ENCODE peak calls at places on chromosomes 16 and 17, in ten cellular contexts. T, F, B, J, Z, N, I, L, P and G are unnamed samples.

GRCh38 chr17:33121272-33121671 is 129.6 kb downstream of the SPACA3 start:
- DNase-seq in N (no peak), B (no peak), P (no peak), T (no peak), J (no peak), F (no peak), L (no peak), I (no peak), Z (no peak), G (no peak)

GRCh38 chr16:50425648-50426047 is 56.9 kb upstream of the BRD7 start:
- DNase-seq in P (no peak), B (no peak), I (no peak), L (no peak), N (no peak), J (no peak), T (no peak), F (no peak), Z (no peak), G (no peak)

GRCh38 chr16:57616241-57616640 is 12.2 kb upstream of the ADGRG1 start:
- DNase-seq in Z (no peak), B (no peak), I (no peak), P (no peak), T (no peak), N (no peak), L (no peak), J (no peak), F (no peak), G (peak)

GRCh38 chr16:84785843-84786538 is 33.8 kb upstream of the CRISPLD2 start:
- DNase-seq in T (peak), P (no peak), F (no peak), N (no peak), Z (peak), L (peak), B (no peak), I (no peak), J (peak), G (no peak)

GRCh38 chr17:55420067-55420775 is 1.4 kb downstream of the MMD start:
- DNase-seq in N (no peak), Z (no peak), F (no peak), T (no peak), P (no peak), B (no peak), J (no peak), I (no peak), L (no peak), G (no peak)

GRCh38 chr17:64146418-64147109 is 16.6 kb upstream of the ERN1 start:
- DNase-seq in P (peak), T (peak), J (peak), Z (peak), I (peak), F (peak), L (peak), B (no peak), N (peak), G (peak)

GRCh38 chr16:57262841-57263584 is 18.0 kb downstream of the ARL2BP start:
- DNase-seq in P (no peak), N (no peak), T (no peak), B (no peak), I (peak), J (no peak), L (no peak), Z (no peak), F (no peak), G (no peak)

GRCh38 chr17:78652024-78652423 is 74.8 kb upstream of the DNAH17 start:
- DNase-seq in B (no peak), I (no peak), N (no peak), J (no peak), T (no peak), L (no peak), F (no peak), P (no peak), Z (no peak), G (no peak)

GRCh38 chr16:54447606-54448440 is 161.2 kb upstream of the IRX3 start:
- DNase-seq in F (peak), Z (peak), N (no peak), B (peak), L (peak), T (no peak), J (peak), P (no peak), I (no peak), G (no peak)

GRCh38 chr16:11106726-11107125 is 149.3 kb downstream of the SOCS1 start:
- DNase-seq in L (no peak), J (no peak), B (no peak), F (no peak), N (no peak), T (no peak), P (no peak), Z (no peak), I (no peak), G (no peak)

GRCh38 chr16:85446846-85447656 is 166.1 kb upstream of the GSE1 start:
- DNase-seq in N (no peak), J (no peak), I (no peak), Z (no peak), T (no peak), P (no peak), L (no peak), B (no peak), F (no peak), G (no peak)

GRCh38 chr16:56848955-56849689 is 15.9 kb upstream of the SLC12A3 start:
- DNase-seq in F (peak), Z (no peak), I (no peak), P (no peak), B (no peak), N (no peak), L (no peak), T (no peak), J (peak), G (no peak)

GRCh38 chr17:37742762-37743611 is 1.9 kb downstream of the HNF1B start:
- DNase-seq in I (no peak), B (no peak), N (no peak), J (no peak), T (no peak), F (peak), Z (peak), L (no peak), P (no peak), G (no peak)

GRCh38 chr16:48105976-48106375 is 49.8 kb downstream of the ABCC12 start:
- DNase-seq in F (no peak), I (no peak), L (no peak), B (no peak), Z (no peak), P (no peak), J (no peak), T (no peak), N (no peak), G (no peak)

GRCh38 chr16:51144203-51144602 is 6.9 kb downstream of the SALL1 start:
- DNase-seq in B (no peak), P (no peak), N (no peak), T (no peak), Z (no peak), L (no peak), I (no peak), F (no peak), J (no peak), G (no peak)

GRCh38 chr17:47802341-47803022 is 19.1 kb downstream of the OSBPL7 start:
- DNase-seq in B (peak), Z (peak), J (peak), F (peak), I (peak), P (no peak), N (no peak), L (no peak), T (no peak), G (no peak)

GRCh38 chr17:77373298-77374169 is 232.8 kb downstream of the SEC14L1 start:
- DNase-seq in N (no peak), P (no peak), Z (peak), I (no peak), J (no peak), B (no peak), F (no peak), L (peak), T (peak), G (no peak)

GRCh38 chr16:48001306-48001885 is 154.4 kb downstream of the ABCC12 start:
- DNase-seq in B (no peak), J (no peak), I (no peak), L (no peak), T (no peak), N (no peak), P (no peak), F (no peak), Z (no peak), G (no peak)

GRCh38 chr16:24499193-24499814 is 40.1 kb upstream of the RBBP6 start:
- DNase-seq in T (no peak), Z (peak), L (no peak), B (no peak), P (no peak), N (no peak), I (peak), F (peak), J (peak), G (no peak)

GRCh38 chr17:46984341-46984740 is 5.3 kb upstream of the RPRML start:
- DNase-seq in J (no peak), F (no peak), I (no peak), L (no peak), B (no peak), T (no peak), Z (no peak), N (no peak), P (no peak), G (no peak)

GRCh38 chr17:2700031-2700490 is 11.5 kb downstream of the CLUH start:
- DNase-seq in F (no peak), J (no peak), Z (no peak), P (no peak), T (no peak), N (no peak), B (no peak), L (no peak), I (no peak), G (no peak)

GRCh38 chr16:81473561-81473960 is 29.0 kb downstream of the CMIP start:
- DNase-seq in T (no peak), Z (no peak), J (no peak), B (no peak), N (no peak), I (no peak), P (no peak), F (no peak), L (peak), G (no peak)

GRCh38 chr17:63790057-63790456 is 16.1 kb downstream of the DDX42 start:
- DNase-seq in J (no peak), T (no peak), F (no peak), N (no peak), Z (no peak), L (no peak), P (no peak), B (no peak), I (no peak), G (no peak)

GRCh38 chr17:79732804-79733691 is 2.3 kb downstream of the ENPP7 start:
- DNase-seq in T (peak), J (no peak), B (no peak), L (no peak), P (no peak), N (no peak), I (peak), Z (no peak), F (no peak), G (no peak)

GRCh38 chr17:64611374-64611773 is 50.7 kb downstream of the SMURF2 start:
- DNase-seq in B (no peak), P (no peak), Z (no peak), I (no peak), L (no peak), N (no peak), J (no peak), F (no peak), T (no peak), G (no peak)

GRCh38 chr16:67198238-67198734 is 645 bp upstream of the ELMO3 start:
- DNase-seq in L (peak), I (peak), P (no peak), B (no peak), Z (no peak), F (peak), J (peak), T (peak), N (no peak), G (no peak)

GRCh38 chr16:23071202-23072083 is 77.8 kb downstream of the USP31 start:
- DNase-seq in T (no peak), L (no peak), I (no peak), P (no peak), Z (no peak), F (no peak), J (peak), B (no peak), N (no peak), G (peak)

GRCh38 chr17:28532063-28532960 is 20.1 kb downstream of the UNC119 start:
- DNase-seq in Z (no peak), L (no peak), P (no peak), N (no peak), F (no peak), B (no peak), T (no peak), J (no peak), I (no peak), G (no peak)

GRCh38 chr17:64008830-64009229 is 10.7 kb downstream of the PRR29 start:
- DNase-seq in I (no peak), J (no peak), N (no peak), Z (no peak), L (no peak), B (no peak), P (no peak), T (no peak), F (no peak), G (no peak)

GRCh38 chr17:75869282-75870141 is 8.9 kb downstream of the TRIM47 start:
- DNase-seq in L (peak), F (no peak), Z (no peak), J (no peak), P (no peak), B (no peak), I (peak), N (peak), T (no peak), G (no peak)

GRCh38 chr17:72794152-72794551 is 298.3 kb downstream of the SLC39A11 start:
- DNase-seq in P (no peak), N (no peak), B (no peak), Z (no peak), I (no peak), T (no peak), F (no peak), J (no peak), L (no peak), G (no peak)

GRCh38 chr16:57893559-57894389 is 77.2 kb downstream of the CNGB1 start:
- DNase-seq in P (no peak), T (peak), B (no peak), N (no peak), F (peak), J (peak), Z (peak), I (no peak), L (no peak), G (no peak)

GRCh38 chr16:18948372-18949020 is 22.3 kb upstream of the SMG1 start:
- DNase-seq in T (no peak), P (no peak), L (no peak), I (no peak), Z (no peak), F (peak), N (no peak), B (no peak), J (no peak), G (no peak)

GRCh38 chr17:79242873-79243602 is 168.4 kb downstream of the ENGASE start:
- DNase-seq in I (no peak), N (no peak), J (no peak), L (no peak), P (no peak), B (no peak), T (no peak), F (no peak), Z (no peak), G (no peak)

GRCh38 chr16:21302898-21303528 is 24.9 kb upstream of the CRYM start:
- DNase-seq in L (no peak), Z (peak), P (no peak), N (no peak), J (peak), B (peak), F (peak), I (no peak), T (no peak), G (no peak)

GRCh38 chr16:84380405-84380804 is 12.1 kb downstream of the ATP2C2 start:
- DNase-seq in B (no peak), J (no peak), P (no peak), N (no peak), Z (no peak), T (no peak), F (no peak), I (no peak), L (no peak), G (no peak)

GRCh38 chr17:1573932-1574696 is 11.5 kb upstream of the PITPNA start:
- DNase-seq in T (peak), N (peak), J (peak), F (peak), P (no peak), Z (peak), B (peak), I (peak), L (peak), G (peak)

GRCh38 chr16:69563605-69564580 is 1.9 kb upstream of the NFAT5 start:
- DNase-seq in L (no peak), B (no peak), J (peak), N (no peak), T (no peak), I (no peak), Z (peak), P (no peak), F (peak), G (no peak)

DNA sequence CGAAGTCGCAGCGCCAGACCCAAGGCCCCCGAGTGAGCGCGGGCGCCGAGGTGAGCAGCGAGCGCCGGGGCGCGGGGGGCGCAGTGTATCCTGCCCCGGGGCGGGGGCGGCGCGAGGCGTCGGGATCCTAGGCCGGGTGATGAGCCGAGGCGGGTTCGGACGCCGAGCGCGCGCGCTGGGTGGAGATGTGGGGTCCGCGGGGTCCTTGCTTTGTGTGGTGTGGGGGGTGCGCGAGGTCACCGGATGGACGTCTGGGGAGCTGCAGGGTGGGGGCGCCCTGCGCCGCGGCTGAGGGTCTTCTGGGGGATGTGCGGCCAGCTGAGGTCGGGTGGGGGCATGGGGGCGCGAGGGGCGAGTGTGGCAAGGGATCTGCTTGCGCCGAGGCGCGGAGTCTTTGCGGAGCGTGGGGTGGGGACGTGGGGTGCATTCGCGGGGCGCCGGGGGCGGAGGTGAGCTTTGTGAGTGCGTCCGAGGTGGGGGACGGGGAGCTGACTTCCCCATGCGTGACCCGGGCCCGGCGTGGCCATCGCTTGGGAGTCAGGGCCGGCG is 560 bp downstream of the RAI1 start:
- DNase-seq in L (peak), I (peak), Z (peak), N (no peak), T (no peak), P (no peak), B (no peak), F (peak), J (no peak), G (no peak)
- H3K27ac ChIP-seq in L (peak), I (peak), Z (peak), N (peak), T (peak), P (peak), B (peak), F (peak), J (peak), G (peak)

GRCh38 chr17:19397556-19398041 is 10.6 kb upstream of the MFAP4 start:
- DNase-seq in N (no peak), F (no peak), I (no peak), B (no peak), Z (no peak), P (no peak), T (no peak), L (no peak), J (no peak), G (no peak)
- H3K27ac ChIP-seq in N (no peak), F (peak), I (no peak), B (no peak), Z (peak), P (peak), T (peak), L (no peak), J (peak), G (peak)

DNA sequence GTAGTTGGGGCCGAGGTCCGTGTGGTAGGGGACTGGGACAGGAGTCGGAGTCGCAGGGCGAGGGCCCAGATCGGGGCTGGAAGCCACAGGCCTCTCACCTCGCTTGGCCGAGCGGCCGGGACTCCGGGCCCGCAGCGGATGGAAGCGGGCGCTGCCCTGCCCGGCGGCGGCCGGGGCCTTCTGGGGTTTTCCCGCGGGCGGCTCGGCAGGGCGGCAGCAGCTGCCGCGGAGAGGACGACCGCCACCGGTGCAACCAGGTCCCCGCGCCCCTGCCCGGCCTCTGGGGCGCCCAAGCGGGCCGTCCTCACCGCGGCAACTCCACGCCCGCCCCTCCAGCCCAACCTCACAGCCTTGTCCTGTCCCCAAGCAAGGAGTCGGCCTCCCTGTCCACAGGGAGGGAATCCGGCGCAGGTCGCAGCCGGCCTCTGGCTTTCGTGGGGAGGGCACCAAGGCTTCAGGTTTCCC is 15.6 kb upstream of the UTP6 start:
- DNase-seq in N (no peak), Z (no peak), T (no peak), B (no peak), P (no peak), L (no peak), F (no peak), J (no peak), I (no peak), G (no peak)
- H3K27ac ChIP-seq in N (no peak), Z (no peak), T (no peak), B (no peak), P (no peak), L (no peak), F (no peak), J (no peak), I (no peak), G (no peak)

GRCh38 chr17:50634915-50635719 is 436 bp downstream of the ABCC3 start:
- DNase-seq in B (no peak), P (no peak), T (no peak), I (no peak), L (no peak), F (peak), N (no peak), J (no peak), Z (no peak), G (no peak)
- H3K27ac ChIP-seq in B (peak), P (no peak), T (peak), I (no peak), L (no peak), F (peak), N (no peak), J (peak), Z (peak), G (peak)

GRCh38 chr16:90011196-90011819 is 7.9 kb downstream of the DBNDD1 start:
- DNase-seq in L (no peak), P (no peak), B (no peak), I (no peak), F (no peak), Z (no peak), J (no peak), N (no peak), T (no peak), G (no peak)
- H3K27ac ChIP-seq in L (no peak), P (no peak), B (no peak), I (no peak), F (no peak), Z (no peak), J (no peak), N (no peak), T (no peak), G (no peak)

GRCh38 chr16:75262104-75262799 is 10.8 kb upstream of the BCAR1 start:
- DNase-seq in N (no peak), J (no peak), F (no peak), Z (peak), P (no peak), I (peak), B (no peak), T (no peak), L (no peak), G (no peak)

GRCh38 chr16:75263291-75263962 is 12.0 kb upstream of the BCAR1 start:
- DNase-seq in F (no peak), T (no peak), I (no peak), N (no peak), P (no peak), J (no peak), Z (peak), L (no peak), B (no peak), G (no peak)

GRCh38 chr16:75261590-75262078 is 10.2 kb upstream of the BCAR1 start:
- DNase-seq in L (no peak), J (no peak), I (no peak), F (no peak), B (no peak), Z (no peak), T (no peak), P (no peak), N (no peak), G (no peak)

GRCh38 chr16:75263963-75264445 is 12.6 kb upstream of the BCAR1 start:
- DNase-seq in F (peak), J (no peak), L (no peak), B (no peak), N (no peak), T (no peak), Z (peak), P (peak), I (peak), G (no peak)

DNA sequence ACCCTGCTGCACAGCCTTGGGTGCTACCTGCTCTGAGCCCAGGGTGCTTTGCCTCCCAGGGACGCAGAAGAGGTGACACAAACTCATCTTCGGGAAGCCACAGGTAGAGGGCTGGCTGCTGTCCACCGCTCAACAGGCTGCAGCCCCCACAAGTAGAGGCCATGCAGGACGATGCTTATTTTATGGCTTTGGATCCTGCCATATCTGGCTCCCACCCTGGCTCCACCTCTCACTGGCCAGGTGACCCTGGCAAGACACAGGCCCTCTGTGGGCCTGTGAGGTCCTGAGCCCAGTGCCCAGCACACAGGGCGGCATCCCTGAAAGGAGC is 11.3 kb upstream of the BCAR1 start:
- DNase-seq in N (no peak), L (no peak), T (no peak), Z (peak), I (no peak), F (no peak), B (no peak), J (no peak), P (no peak), G (no peak)
- H3K27ac ChIP-seq in N (peak), L (no peak), T (peak), Z (peak), I (peak), F (no peak), B (no peak), J (peak), P (peak), G (peak)